ENCODE peak calls at places on chromosome 16, in ten cellular contexts. D, W, G, V, H, M, U, S, O and Q are unnamed samples.

GRCh38 chr16:9610727-9611126 is 519.3 kb downstream of the HAPSTR1 start:
- DNase-seq in D (no peak), W (no peak), G (no peak), V (no peak), H (no peak), M (no peak), U (no peak), S (no peak), O (no peak), Q (no peak)

GRCh38 chr16:82439678-82440293 is 187.0 kb upstream of the CDH13 start:
- DNase-seq in D (peak), W (no peak), G (no peak), V (peak), H (no peak), M (no peak), U (no peak), S (no peak), O (no peak), Q (peak)

GRCh38 chr16:30353438-30354129 is 1.5 kb downstream of the CD2BP2 start:
- DNase-seq in D (no peak), W (peak), G (peak), V (no peak), H (no peak), M (no peak), U (no peak), S (no peak), O (no peak), Q (no peak)

GRCh38 chr16:62450291-62450690 is 414.1 kb upstream of the CDH8 start:
- DNase-seq in D (no peak), W (no peak), G (no peak), V (no peak), H (no peak), M (no peak), U (no peak), S (no peak), O (no peak), Q (no peak)

GRCh38 chr16:7140899-7141298 is 191.7 kb upstream of the RBFOX1 start:
- DNase-seq in D (no peak), W (no peak), G (no peak), V (no peak), H (no peak), M (no peak), U (no peak), S (no peak), O (no peak), Q (no peak)

GRCh38 chr16:75952124-75952523 is 225.8 kb upstream of the CPHXL start:
- DNase-seq in D (no peak), W (no peak), G (no peak), V (no peak), H (no peak), M (no peak), U (no peak), S (no peak), O (no peak), Q (no peak)

GRCh38 chr16:56625140-56625942 is at the start of gene MT1E:
- DNase-seq in D (peak), W (no peak), G (peak), V (no peak), H (peak), M (peak), U (peak), S (no peak), O (no peak), Q (peak)

GRCh38 chr16:78786635-78787034 is 687.2 kb downstream of the WWOX start:
- DNase-seq in D (no peak), W (no peak), G (no peak), V (no peak), H (no peak), M (no peak), U (no peak), S (no peak), O (no peak), Q (no peak)

GRCh38 chr16:53080345-53081031 is 25.7 kb downstream of the CHD9 start:
- DNase-seq in D (peak), W (no peak), G (peak), V (no peak), H (no peak), M (peak), U (peak), S (no peak), O (no peak), Q (peak)

GRCh38 chr16:68356249-68356918 is 45.6 kb downstream of the PRMT7 start:
- DNase-seq in D (no peak), W (no peak), G (no peak), V (no peak), H (no peak), M (no peak), U (no peak), S (no peak), O (peak), Q (no peak)

GRCh38 chr16:78703951-78704350 is 604.5 kb downstream of the WWOX start:
- DNase-seq in D (peak), W (no peak), G (no peak), V (no peak), H (no peak), M (peak), U (no peak), S (no peak), O (no peak), Q (no peak)

GRCh38 chr16:56530872-56531271 is 11.0 kb upstream of the BBS2 start:
- DNase-seq in D (no peak), W (no peak), G (no peak), V (no peak), H (no peak), M (no peak), U (no peak), S (no peak), O (no peak), Q (peak)

GRCh38 chr16:57903656-57904055 is 67.3 kb downstream of the CNGB1 start:
- DNase-seq in D (no peak), W (no peak), G (no peak), V (no peak), H (no peak), M (no peak), U (no peak), S (no peak), O (no peak), Q (no peak)

GRCh38 chr16:69311533-69312388 is 611 bp downstream of the VPS4A start:
- DNase-seq in D (peak), W (peak), G (no peak), V (peak), H (peak), M (peak), U (peak), S (no peak), O (peak), Q (peak)

GRCh38 chr16:21302454-21302853 is 24.4 kb upstream of the CRYM start:
- DNase-seq in D (no peak), W (no peak), G (no peak), V (no peak), H (no peak), M (peak), U (no peak), S (no peak), O (no peak), Q (no peak)

GRCh38 chr16:79269211-79269863 is 331.2 kb downstream of the MAF start:
- DNase-seq in D (no peak), W (no peak), G (no peak), V (no peak), H (no peak), M (no peak), U (no peak), S (no peak), O (no peak), Q (no peak)

GRCh38 chr16:54178491-54178976 is 108.1 kb downstream of the IRX3 start:
- DNase-seq in D (no peak), W (no peak), G (no peak), V (no peak), H (no peak), M (no peak), U (no peak), S (no peak), O (no peak), Q (no peak)

GRCh38 chr16:4362476-4363250 is 9.0 kb upstream of the VASN start:
- DNase-seq in D (no peak), W (peak), G (no peak), V (no peak), H (no peak), M (no peak), U (no peak), S (no peak), O (no peak), Q (no peak)

GRCh38 chr16:66874079-66874775 is 6.1 kb upstream of the PDP2 start:
- DNase-seq in D (peak), W (no peak), G (no peak), V (no peak), H (no peak), M (peak), U (no peak), S (no peak), O (no peak), Q (no peak)

GRCh38 chr16:57785924-57786323 is 16.4 kb downstream of the KIFC3 start:
- DNase-seq in D (no peak), W (no peak), G (no peak), V (no peak), H (no peak), M (no peak), U (no peak), S (no peak), O (no peak), Q (no peak)

GRCh38 chr16:84543253-84543652 is 38.8 kb upstream of the MEAK7 start:
- DNase-seq in D (no peak), W (no peak), G (no peak), V (no peak), H (no peak), M (no peak), U (no peak), S (no peak), O (no peak), Q (no peak)

GRCh38 chr16:56861092-56861610 is 3.9 kb upstream of the SLC12A3 start:
- DNase-seq in D (peak), W (no peak), G (no peak), V (no peak), H (no peak), M (peak), U (no peak), S (no peak), O (no peak), Q (no peak)

DNA sequence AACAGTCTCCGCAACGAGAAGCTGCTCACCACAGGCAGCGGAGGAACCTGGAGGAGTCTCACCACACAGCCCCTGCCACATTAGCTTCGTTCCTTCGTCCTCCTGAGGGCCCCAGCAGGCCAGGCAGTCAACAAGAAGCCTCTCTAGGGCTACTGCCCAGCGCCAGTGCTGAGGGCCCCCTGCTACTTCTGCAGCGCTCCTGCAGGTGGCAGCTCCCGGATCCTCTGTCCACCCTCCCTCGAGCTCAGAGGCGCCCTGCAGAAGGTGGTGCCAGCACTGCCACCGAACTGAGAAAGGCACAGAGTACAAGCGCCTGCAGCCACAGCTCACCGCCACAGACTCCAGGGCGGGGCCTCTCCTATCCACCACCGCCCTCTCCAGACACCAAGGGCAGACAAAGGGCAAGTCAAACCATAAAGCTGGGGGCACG is 27.3 kb downstream of the KDM8 start:
- DNase-seq in D (no peak), W (peak), G (no peak), V (no peak), H (peak), M (no peak), U (no peak), S (no peak), O (peak), Q (no peak)
- TF ChIP-seq CTCF in D (no peak), W (no peak), G (no peak), V (no peak), H (no peak), M (no peak), U (no peak), S (no peak), O (peak), Q (no peak)

GRCh38 chr16:18784917-18785623 is 5.1 kb downstream of the RPS15A start:
- DNase-seq in D (no peak), W (no peak), G (no peak), V (no peak), H (no peak), M (no peak), U (no peak), S (no peak), O (no peak), Q (no peak)

GRCh38 chr16:18788828-18789514 is 1.2 kb downstream of the RPS15A start:
- DNase-seq in D (no peak), W (no peak), G (no peak), V (no peak), H (no peak), M (no peak), U (no peak), S (no peak), O (no peak), Q (no peak)

GRCh38 chr16:18792836-18793433 is 2.8 kb upstream of the RPS15A start:
- DNase-seq in D (peak), W (no peak), G (no peak), V (no peak), H (no peak), M (no peak), U (no peak), S (no peak), O (no peak), Q (no peak)

GRCh38 chr16:18789515-18789849 is 652 bp downstream of the RPS15A start:
- DNase-seq in D (no peak), W (no peak), G (no peak), V (no peak), H (no peak), M (no peak), U (no peak), S (no peak), O (no peak), Q (no peak)

DNA sequence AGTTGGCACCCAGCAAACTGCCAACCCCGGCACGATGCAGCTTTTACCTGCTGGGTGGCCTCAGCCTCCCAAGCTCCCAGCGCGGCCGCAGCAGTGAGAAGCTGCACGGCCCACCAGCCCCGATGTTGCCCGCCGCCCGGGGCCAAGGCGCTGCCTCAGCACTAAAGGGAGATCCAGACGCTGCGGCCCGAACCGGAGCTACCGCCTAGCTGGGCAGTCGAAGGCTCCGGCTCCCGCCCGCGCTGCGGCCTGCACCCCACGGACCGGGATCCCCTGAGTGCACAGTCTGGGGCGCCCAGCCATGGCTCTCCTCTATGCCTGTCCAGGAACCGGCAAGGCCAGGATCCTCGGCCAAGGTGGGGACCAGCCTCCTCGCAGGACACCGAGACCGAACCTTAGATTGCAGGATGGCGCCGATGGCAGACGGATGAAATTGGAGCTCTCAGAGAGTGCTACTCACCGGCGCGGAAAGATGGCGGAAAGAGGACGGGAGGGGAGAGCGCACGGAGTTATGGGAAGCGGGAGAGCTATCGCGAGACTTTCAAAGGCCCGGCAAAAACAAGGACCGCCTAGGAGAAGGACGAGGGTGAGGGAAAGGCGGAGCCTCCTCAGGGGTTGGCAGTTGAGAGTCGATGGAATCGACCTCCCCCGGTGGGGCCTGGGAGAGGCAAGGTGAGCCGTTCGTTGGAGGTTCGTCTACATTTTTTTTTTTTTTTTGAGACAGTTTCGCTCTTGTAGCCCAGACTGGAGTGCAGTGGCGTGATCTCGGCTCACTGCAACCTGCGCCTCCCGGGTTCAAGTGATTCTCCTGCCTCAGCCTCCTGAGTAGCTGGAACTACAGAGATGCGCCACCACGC is at the start of gene RPS15A:
- DNase-seq in D (peak), W (peak), G (peak), V (peak), H (peak), M (peak), U (peak), S (peak), O (peak), Q (peak)
- TF ChIP-seq CTCF in D (no peak), W (no peak), G (no peak), V (no peak), H (no peak), M (no peak), U (no peak), S (no peak), O (no peak), Q (no peak)

GRCh38 chr16:48356633-48357376 is 28.4 kb downstream of the SIAH1 start:
- DNase-seq in D (no peak), W (no peak), G (no peak), V (no peak), H (no peak), M (no peak), U (no peak), S (no peak), O (no peak), Q (no peak)

GRCh38 chr16:48352648-48353347 is 32.4 kb downstream of the SIAH1 start:
- DNase-seq in D (no peak), W (no peak), G (no peak), V (no peak), H (no peak), M (no peak), U (no peak), S (no peak), O (no peak), Q (no peak)

GRCh38 chr16:48350716-48351115 is 34.5 kb downstream of the SIAH1 start:
- DNase-seq in D (no peak), W (no peak), G (no peak), V (no peak), H (no peak), M (no peak), U (no peak), S (no peak), O (no peak), Q (no peak)

GRCh38 chr16:48354877-48355585 is 30.2 kb downstream of the SIAH1 start:
- DNase-seq in D (no peak), W (no peak), G (no peak), V (no peak), H (no peak), M (no peak), U (no peak), S (no peak), O (no peak), Q (no peak)

GRCh38 chr16:48353565-48354163 is 31.5 kb downstream of the SIAH1 start:
- DNase-seq in D (peak), W (peak), G (no peak), V (peak), H (peak), M (peak), U (peak), S (no peak), O (peak), Q (peak)
- TF ChIP-seq CTCF in D (peak), W (peak), G (peak), V (peak), H (peak), M (peak), U (peak), S (peak), O (peak), Q (peak)

GRCh38 chr16:49801290-49801689 is 54.6 kb downstream of the ZNF423 start:
- DNase-seq in D (no peak), W (no peak), G (no peak), V (no peak), H (no peak), M (no peak), U (no peak), S (no peak), O (no peak), Q (no peak)
- TF ChIP-seq CTCF in D (no peak), W (no peak), G (no peak), V (no peak), H (no peak), M (no peak), U (no peak), S (no peak), O (no peak), Q (no peak)

GRCh38 chr16:3023669-3024478 is at the start of the genes HCFC1R1 and THOC6:
- DNase-seq in D (peak), W (peak), G (peak), V (peak), H (peak), M (peak), U (peak), S (peak), O (peak), Q (peak)
- TF ChIP-seq CTCF in D (no peak), W (no peak), G (no peak), V (no peak), H (no peak), M (no peak), U (no peak), S (no peak), O (no peak), Q (no peak)

DNA sequence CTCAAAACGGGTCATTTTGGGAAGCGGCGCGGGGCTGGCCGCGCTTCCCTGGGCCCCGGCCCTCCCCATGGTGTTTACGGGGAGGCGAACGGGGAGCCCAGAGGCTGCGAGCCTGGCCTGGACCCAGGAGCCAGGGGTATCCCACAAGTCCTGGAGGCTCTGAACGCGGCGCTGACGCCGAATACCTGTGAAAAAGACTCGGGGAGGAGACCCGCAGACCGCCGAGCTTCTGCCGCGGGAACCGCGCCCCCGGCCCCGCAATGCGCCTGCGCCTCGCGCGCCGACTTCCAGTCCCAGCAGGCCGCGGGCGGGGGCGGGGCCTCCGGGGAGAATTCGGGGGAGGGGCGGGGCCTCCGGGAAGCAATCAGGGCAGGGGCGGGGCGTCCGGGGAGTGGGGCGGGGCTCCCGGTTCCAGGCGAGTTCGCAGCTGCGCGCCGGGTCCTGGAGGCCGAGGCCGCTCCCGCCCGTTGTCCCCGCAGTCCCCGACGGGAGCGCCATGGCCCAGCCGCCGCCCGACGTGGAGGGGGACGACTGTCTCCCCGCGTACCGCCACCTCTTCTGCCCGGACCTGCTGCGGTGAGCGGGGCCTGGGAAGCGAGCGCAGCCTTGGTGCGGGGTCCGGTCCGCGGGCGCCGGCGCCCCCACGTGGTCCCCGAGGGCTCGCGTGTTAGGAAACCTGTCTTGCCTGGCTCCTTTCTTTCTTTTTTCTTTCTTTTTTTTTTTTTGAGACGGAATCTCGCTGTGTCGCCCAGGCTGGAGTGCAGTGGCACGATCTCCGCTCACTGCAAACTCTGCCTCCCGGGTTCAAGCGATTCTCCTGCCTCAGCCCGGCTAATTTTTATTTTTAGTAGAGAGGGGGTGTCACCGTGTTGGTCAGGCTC is at the start of gene DECR2:
- DNase-seq in D (peak), W (peak), G (peak), V (peak), H (peak), M (peak), U (peak), S (no peak), O (peak), Q (peak)
- TF ChIP-seq CTCF in D (peak), W (peak), G (peak), V (no peak), H (no peak), M (peak), U (peak), S (peak), O (peak), Q (peak)